ENCODE peak calls at places on chromosomes 7 and 10, in seven cellular contexts. One of them, this sample, is unnamed.
A peak's percentile ranks its signal among the peaks of the same experiment; 100 is the strongest.

GRCh38 chr10:28241766-28242399 is 61.0 kb downstream of the MPP7 start:
- DNase-seq in AG09319: peak; percentile 36
- DNase-seq in GM13977: peak; percentile 48
- DNase-seq in pancreas: no peak
- DNase-seq in upper lobe of right lung: no peak
- DNase-seq in PC-3: peak; percentile 76
- DNase-seq in CD14-positive monocyte: no peak
- DNase-seq in this sample: no peak

GRCh38 chr10:4766449-4766848 is 59.6 kb upstream of the AKR1E2 start:
- DNase-seq in PC-3: peak; percentile 37
- DNase-seq in upper lobe of right lung: no peak
- DNase-seq in GM13977: no peak
- DNase-seq in pancreas: no peak
- DNase-seq in AG09319: no peak
- DNase-seq in CD14-positive monocyte: no peak
- DNase-seq in this sample: no peak

GRCh38 chr7:134932707-134933370 is 53.5 kb upstream of the AGBL3 start:
- DNase-seq in PC-3: no peak
- DNase-seq in AG09319: no peak
- DNase-seq in upper lobe of right lung: no peak
- DNase-seq in CD14-positive monocyte: no peak
- DNase-seq in pancreas: no peak
- DNase-seq in GM13977: no peak
- DNase-seq in this sample: no peak

GRCh38 chr7:82413237-82413636 is 30.3 kb downstream of the CACNA2D1 start:
- DNase-seq in CD14-positive monocyte: no peak
- DNase-seq in upper lobe of right lung: no peak
- DNase-seq in AG09319: no peak
- DNase-seq in PC-3: no peak
- DNase-seq in GM13977: no peak
- DNase-seq in pancreas: no peak
- DNase-seq in this sample: no peak

GRCh38 chr7:151782598-151783448 is 94.1 kb downstream of the PRKAG2 start:
- DNase-seq in PC-3: peak; percentile 60
- DNase-seq in GM13977: peak; percentile 88
- DNase-seq in pancreas: peak; percentile 85
- DNase-seq in upper lobe of right lung: peak; percentile 88
- DNase-seq in CD14-positive monocyte: peak; percentile 92
- DNase-seq in AG09319: peak; percentile 10
- DNase-seq in this sample: peak; percentile 96

GRCh38 chr10:71213127-71213616 is 802 bp downstream of the UNC5B start:
- DNase-seq in upper lobe of right lung: peak; percentile 81
- DNase-seq in CD14-positive monocyte: no peak
- DNase-seq in AG09319: no peak
- DNase-seq in pancreas: peak; percentile 85
- DNase-seq in PC-3: peak; percentile 60
- DNase-seq in GM13977: peak; percentile 51
- DNase-seq in this sample: peak; percentile 74

GRCh38 chr7:98286093-98286525 is 4.6 kb downstream of the BRI3 start:
- DNase-seq in upper lobe of right lung: peak; percentile 87
- DNase-seq in CD14-positive monocyte: peak; percentile 89
- DNase-seq in GM13977: no peak
- DNase-seq in pancreas: peak; percentile 84
- DNase-seq in PC-3: peak; percentile 90
- DNase-seq in AG09319: no peak
- DNase-seq in this sample: peak; percentile 94

GRCh38 chr7:150335101-150335773 is 6.2 kb downstream of the RARRES2 start:
- DNase-seq in pancreas: no peak
- DNase-seq in upper lobe of right lung: no peak
- DNase-seq in PC-3: no peak
- DNase-seq in CD14-positive monocyte: no peak
- DNase-seq in AG09319: peak; percentile 67
- DNase-seq in GM13977: no peak
- DNase-seq in this sample: no peak

GRCh38 chr10:18713077-18713476 is 53.8 kb downstream of the ARL5B start:
- DNase-seq in PC-3: peak; percentile 89
- DNase-seq in pancreas: no peak
- DNase-seq in CD14-positive monocyte: no peak
- DNase-seq in AG09319: peak; percentile 64
- DNase-seq in upper lobe of right lung: no peak
- DNase-seq in GM13977: no peak
- DNase-seq in this sample: no peak

GRCh38 chr10:132273304-132273944 is 34.3 kb downstream of the STK32C start:
- DNase-seq in pancreas: no peak
- DNase-seq in AG09319: no peak
- DNase-seq in upper lobe of right lung: no peak
- DNase-seq in GM13977: no peak
- DNase-seq in CD14-positive monocyte: no peak
- DNase-seq in PC-3: no peak
- DNase-seq in this sample: no peak

GRCh38 chr7:127392182-127392565 is 334 bp downstream of the ZNF800 start:
- DNase-seq in PC-3: peak; percentile 40
- DNase-seq in pancreas: peak; percentile 87
- DNase-seq in CD14-positive monocyte: peak; percentile 69
- DNase-seq in GM13977: peak; percentile 66
- DNase-seq in AG09319: peak; percentile 34
- DNase-seq in upper lobe of right lung: peak; percentile 88
- DNase-seq in this sample: peak; percentile 61

GRCh38 chr7:127393370-127394058 is 1.0 kb upstream of the ZNF800 start:
- DNase-seq in AG09319: no peak
- DNase-seq in upper lobe of right lung: no peak
- DNase-seq in GM13977: no peak
- DNase-seq in PC-3: no peak
- DNase-seq in CD14-positive monocyte: no peak
- DNase-seq in pancreas: peak; percentile 14
- DNase-seq in this sample: peak; percentile 51

GRCh38 chr7:127391591-127392181 is 822 bp downstream of the ZNF800 start:
- DNase-seq in PC-3: peak; percentile 30
- DNase-seq in AG09319: no peak
- DNase-seq in upper lobe of right lung: peak; percentile 79
- DNase-seq in GM13977: peak; percentile 37
- DNase-seq in CD14-positive monocyte: no peak
- DNase-seq in pancreas: no peak
- DNase-seq in this sample: peak; percentile 43

GRCh38 chr7:127392566-127393369 is at the start of gene ZNF800:
- DNase-seq in CD14-positive monocyte: peak; percentile 94
- DNase-seq in pancreas: peak; percentile 96
- DNase-seq in PC-3: peak; percentile 77
- DNase-seq in AG09319: peak; percentile 72
- DNase-seq in GM13977: peak; percentile 96
- DNase-seq in upper lobe of right lung: peak; percentile 96
- DNase-seq in this sample: peak; percentile 94

DNA sequence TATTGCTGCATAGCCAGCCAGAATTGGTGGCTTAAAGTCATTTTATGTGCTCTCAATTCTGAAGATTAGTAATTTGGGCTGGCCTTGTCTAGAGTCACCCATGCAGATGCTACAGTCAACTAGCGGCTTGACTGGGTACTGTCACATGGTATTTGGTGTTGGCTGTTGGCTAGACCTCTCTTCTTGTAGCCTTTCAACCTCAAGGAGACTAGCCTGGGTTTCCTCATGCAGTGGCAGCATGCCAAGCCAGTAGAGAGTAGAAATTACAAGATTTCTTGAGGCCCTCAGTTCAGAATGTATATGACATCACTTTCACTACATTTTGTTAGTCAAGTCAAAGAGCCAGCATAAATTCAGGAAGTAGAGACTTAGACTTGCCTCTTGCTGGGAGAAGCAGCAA is 3.7 kb upstream of the ZNF800 start:
- DNase-seq in CD14-positive monocyte: peak; percentile 88
- DNase-seq in upper lobe of right lung: peak; percentile 73
- DNase-seq in pancreas: no peak
- DNase-seq in GM13977: peak; percentile 18
- DNase-seq in PC-3: no peak
- DNase-seq in AG09319: no peak
- DNase-seq in this sample: peak; percentile 50
- TF ChIP-seq CTCF in CD14-positive monocyte: peak; percentile 29
- TF ChIP-seq CTCF in upper lobe of right lung: no peak
- TF ChIP-seq CTCF in pancreas: no peak
- TF ChIP-seq CTCF in GM13977: no peak
- TF ChIP-seq CTCF in PC-3: no peak
- TF ChIP-seq CTCF in AG09319: no peak
- TF ChIP-seq CTCF in this sample: no peak

GRCh38 chr10:122297583-122297982 is 26.5 kb downstream of the BTBD16 start:
- DNase-seq in GM13977: no peak
- DNase-seq in pancreas: no peak
- DNase-seq in AG09319: no peak
- DNase-seq in upper lobe of right lung: no peak
- DNase-seq in CD14-positive monocyte: no peak
- DNase-seq in PC-3: no peak
- DNase-seq in this sample: no peak
- TF ChIP-seq CTCF in GM13977: no peak
- TF ChIP-seq CTCF in pancreas: no peak
- TF ChIP-seq CTCF in AG09319: no peak
- TF ChIP-seq CTCF in upper lobe of right lung: no peak
- TF ChIP-seq CTCF in CD14-positive monocyte: no peak
- TF ChIP-seq CTCF in PC-3: no peak
- TF ChIP-seq CTCF in this sample: no peak

GRCh38 chr10:61163403-61163802 is 219.4 kb upstream of the RHOBTB1 start:
- DNase-seq in PC-3: peak; percentile 23
- DNase-seq in upper lobe of right lung: no peak
- DNase-seq in AG09319: no peak
- DNase-seq in pancreas: no peak
- DNase-seq in GM13977: no peak
- DNase-seq in CD14-positive monocyte: no peak
- DNase-seq in this sample: no peak
- TF ChIP-seq CTCF in PC-3: no peak
- TF ChIP-seq CTCF in upper lobe of right lung: no peak
- TF ChIP-seq CTCF in AG09319: no peak
- TF ChIP-seq CTCF in pancreas: no peak
- TF ChIP-seq CTCF in GM13977: no peak
- TF ChIP-seq CTCF in CD14-positive monocyte: no peak
- TF ChIP-seq CTCF in this sample: no peak

GRCh38 chr10:47259521-47259920 is 40.5 kb upstream of the GDF10 start:
- DNase-seq in CD14-positive monocyte: no peak
- DNase-seq in upper lobe of right lung: no peak
- DNase-seq in GM13977: no peak
- DNase-seq in pancreas: no peak
- DNase-seq in PC-3: no peak
- DNase-seq in AG09319: no peak
- DNase-seq in this sample: no peak

GRCh38 chr10:47261556-47261955 is 38.4 kb upstream of the GDF10 start:
- DNase-seq in pancreas: no peak
- DNase-seq in upper lobe of right lung: no peak
- DNase-seq in CD14-positive monocyte: no peak
- DNase-seq in PC-3: no peak
- DNase-seq in GM13977: no peak
- DNase-seq in AG09319: no peak
- DNase-seq in this sample: no peak

GRCh38 chr10:47261121-47261520 is 38.9 kb upstream of the GDF10 start:
- DNase-seq in CD14-positive monocyte: no peak
- DNase-seq in AG09319: no peak
- DNase-seq in pancreas: no peak
- DNase-seq in PC-3: no peak
- DNase-seq in GM13977: peak; percentile 59
- DNase-seq in upper lobe of right lung: no peak
- DNase-seq in this sample: no peak

GRCh38 chr10:47258921-47259320 is 41.1 kb upstream of the GDF10 start:
- DNase-seq in GM13977: no peak
- DNase-seq in pancreas: no peak
- DNase-seq in upper lobe of right lung: no peak
- DNase-seq in CD14-positive monocyte: no peak
- DNase-seq in PC-3: no peak
- DNase-seq in AG09319: no peak
- DNase-seq in this sample: no peak

GRCh38 chr10:47260505-47261111 is 39.4 kb upstream of the GDF10 start:
- DNase-seq in upper lobe of right lung: no peak
- DNase-seq in CD14-positive monocyte: no peak
- DNase-seq in pancreas: no peak
- DNase-seq in PC-3: no peak
- DNase-seq in AG09319: no peak
- DNase-seq in GM13977: no peak
- DNase-seq in this sample: no peak
- TF ChIP-seq CTCF in upper lobe of right lung: no peak
- TF ChIP-seq CTCF in CD14-positive monocyte: no peak
- TF ChIP-seq CTCF in pancreas: no peak
- TF ChIP-seq CTCF in PC-3: no peak
- TF ChIP-seq CTCF in AG09319: no peak
- TF ChIP-seq CTCF in GM13977: no peak
- TF ChIP-seq CTCF in this sample: no peak

GRCh38 chr10:48983648-48984359 is 44.2 kb upstream of the LRRC18 start:
- DNase-seq in AG09319: no peak
- DNase-seq in GM13977: no peak
- DNase-seq in PC-3: no peak
- DNase-seq in upper lobe of right lung: no peak
- DNase-seq in CD14-positive monocyte: no peak
- DNase-seq in pancreas: no peak
- DNase-seq in this sample: no peak
- TF ChIP-seq CTCF in AG09319: peak; percentile 10
- TF ChIP-seq CTCF in GM13977: no peak
- TF ChIP-seq CTCF in PC-3: peak; percentile 36
- TF ChIP-seq CTCF in upper lobe of right lung: no peak
- TF ChIP-seq CTCF in CD14-positive monocyte: no peak
- TF ChIP-seq CTCF in pancreas: no peak
- TF ChIP-seq CTCF in this sample: no peak

This sample was measured in left lung.